ENCODE peak calls at places on chromosomes 7 and 10, in ten cellular contexts. One of them, this sample, is unnamed.

GRCh38 chr7:146937836-146938235 is 821.2 kb downstream of the CNTNAP2 start:
- DNase-seq in NCI-H446: no peak
- DNase-seq in GM20000: no peak
- DNase-seq in RKO: no peak
- DNase-seq in A549: peak
- DNase-seq in epithelial cell of esophagus: no peak
- DNase-seq in foreskin keratinocyte: no peak
- DNase-seq in mesothelial cell of epicardium: no peak
- DNase-seq in Right ventricle myocardium superior: no peak
- DNase-seq in NCI-H524: no peak
- DNase-seq in this sample: no peak

GRCh38 chr7:91264924-91265681 is 870 bp downstream of the FZD1 start:
- DNase-seq in NCI-H446: peak
- DNase-seq in epithelial cell of esophagus: peak
- DNase-seq in GM20000: peak
- DNase-seq in mesothelial cell of epicardium: peak
- DNase-seq in RKO: peak
- DNase-seq in NCI-H524: peak
- DNase-seq in foreskin keratinocyte: peak
- DNase-seq in Right ventricle myocardium superior: peak
- DNase-seq in A549: peak
- DNase-seq in this sample: no peak

GRCh38 chr7:133931053-133931452 is 196.1 kb upstream of the LRGUK start:
- DNase-seq in NCI-H524: no peak
- DNase-seq in Right ventricle myocardium superior: no peak
- DNase-seq in A549: no peak
- DNase-seq in NCI-H446: no peak
- DNase-seq in RKO: no peak
- DNase-seq in foreskin keratinocyte: peak
- DNase-seq in mesothelial cell of epicardium: no peak
- DNase-seq in GM20000: no peak
- DNase-seq in epithelial cell of esophagus: peak
- DNase-seq in this sample: no peak

GRCh38 chr7:14507617-14508016 is 394.9 kb downstream of the DGKB start:
- DNase-seq in NCI-H524: peak
- DNase-seq in RKO: peak
- DNase-seq in foreskin keratinocyte: peak
- DNase-seq in epithelial cell of esophagus: peak
- DNase-seq in A549: no peak
- DNase-seq in Right ventricle myocardium superior: no peak
- DNase-seq in mesothelial cell of epicardium: no peak
- DNase-seq in GM20000: no peak
- DNase-seq in NCI-H446: peak
- DNase-seq in this sample: no peak

GRCh38 chr10:59880976-59881510 is 25.3 kb downstream of the CCDC6 start:
- DNase-seq in GM20000: peak
- DNase-seq in NCI-H446: no peak
- DNase-seq in epithelial cell of esophagus: peak
- DNase-seq in A549: no peak
- DNase-seq in mesothelial cell of epicardium: no peak
- DNase-seq in Right ventricle myocardium superior: no peak
- DNase-seq in NCI-H524: no peak
- DNase-seq in RKO: no peak
- DNase-seq in foreskin keratinocyte: no peak
- DNase-seq in this sample: peak

GRCh38 chr10:16652154-16652553 is 130.5 kb upstream of the C1QL3 start:
- DNase-seq in NCI-H446: no peak
- DNase-seq in RKO: no peak
- DNase-seq in GM20000: no peak
- DNase-seq in NCI-H524: no peak
- DNase-seq in A549: peak
- DNase-seq in Right ventricle myocardium superior: no peak
- DNase-seq in foreskin keratinocyte: peak
- DNase-seq in mesothelial cell of epicardium: no peak
- DNase-seq in epithelial cell of esophagus: peak
- DNase-seq in this sample: no peak

GRCh38 chr10:116947838-116948529 is 57.0 kb downstream of the SHTN1 start:
- DNase-seq in mesothelial cell of epicardium: no peak
- DNase-seq in Right ventricle myocardium superior: no peak
- DNase-seq in A549: peak
- DNase-seq in NCI-H524: no peak
- DNase-seq in GM20000: no peak
- DNase-seq in epithelial cell of esophagus: peak
- DNase-seq in foreskin keratinocyte: peak
- DNase-seq in NCI-H446: no peak
- DNase-seq in RKO: peak
- DNase-seq in this sample: no peak

GRCh38 chr7:138125119-138125518 is 48.9 kb downstream of the AKR1D1 start:
- DNase-seq in foreskin keratinocyte: peak
- DNase-seq in A549: peak
- DNase-seq in epithelial cell of esophagus: peak
- DNase-seq in GM20000: no peak
- DNase-seq in NCI-H446: no peak
- DNase-seq in NCI-H524: no peak
- DNase-seq in RKO: no peak
- DNase-seq in Right ventricle myocardium superior: no peak
- DNase-seq in mesothelial cell of epicardium: no peak
- DNase-seq in this sample: no peak

GRCh38 chr7:40516376-40516775 is 381.6 kb downstream of the SUGCT start:
- DNase-seq in A549: no peak
- DNase-seq in epithelial cell of esophagus: peak
- DNase-seq in GM20000: no peak
- DNase-seq in RKO: no peak
- DNase-seq in Right ventricle myocardium superior: no peak
- DNase-seq in foreskin keratinocyte: no peak
- DNase-seq in NCI-H524: no peak
- DNase-seq in mesothelial cell of epicardium: no peak
- DNase-seq in NCI-H446: no peak
- DNase-seq in this sample: no peak

GRCh38 chr7:44065431-44066110 is at the start of gene PGAM2:
- DNase-seq in A549: no peak
- DNase-seq in NCI-H446: peak
- DNase-seq in NCI-H524: no peak
- DNase-seq in GM20000: no peak
- DNase-seq in epithelial cell of esophagus: no peak
- DNase-seq in mesothelial cell of epicardium: no peak
- DNase-seq in RKO: no peak
- DNase-seq in foreskin keratinocyte: no peak
- DNase-seq in Right ventricle myocardium superior: peak
- DNase-seq in this sample: no peak

GRCh38 chr7:102064361-102065025 is 222.2 kb upstream of the SH2B2 start:
- DNase-seq in RKO: no peak
- DNase-seq in mesothelial cell of epicardium: no peak
- DNase-seq in GM20000: no peak
- DNase-seq in Right ventricle myocardium superior: peak
- DNase-seq in epithelial cell of esophagus: peak
- DNase-seq in NCI-H524: no peak
- DNase-seq in foreskin keratinocyte: peak
- DNase-seq in A549: peak
- DNase-seq in NCI-H446: no peak
- DNase-seq in this sample: no peak

GRCh38 chr10:119251315-119251708 is 43.9 kb downstream of the GRK5 start:
- DNase-seq in GM20000: no peak
- DNase-seq in RKO: no peak
- DNase-seq in epithelial cell of esophagus: no peak
- DNase-seq in mesothelial cell of epicardium: no peak
- DNase-seq in Right ventricle myocardium superior: no peak
- DNase-seq in A549: no peak
- DNase-seq in foreskin keratinocyte: no peak
- DNase-seq in NCI-H524: no peak
- DNase-seq in NCI-H446: no peak
- DNase-seq in this sample: no peak

GRCh38 chr10:110556993-110557601 is 10.4 kb upstream of the SMC3 start:
- DNase-seq in GM20000: peak
- DNase-seq in Right ventricle myocardium superior: peak
- DNase-seq in mesothelial cell of epicardium: no peak
- DNase-seq in NCI-H524: peak
- DNase-seq in NCI-H446: peak
- DNase-seq in RKO: peak
- DNase-seq in epithelial cell of esophagus: peak
- DNase-seq in foreskin keratinocyte: no peak
- DNase-seq in A549: peak
- DNase-seq in this sample: peak

GRCh38 chr10:132163826-132164515 is 22.8 kb upstream of the DPYSL4 start:
- DNase-seq in mesothelial cell of epicardium: no peak
- DNase-seq in GM20000: no peak
- DNase-seq in epithelial cell of esophagus: no peak
- DNase-seq in NCI-H446: no peak
- DNase-seq in RKO: no peak
- DNase-seq in NCI-H524: no peak
- DNase-seq in Right ventricle myocardium superior: peak
- DNase-seq in foreskin keratinocyte: no peak
- DNase-seq in A549: no peak
- DNase-seq in this sample: no peak

GRCh38 chr7:132393789-132394261 is 182.4 kb downstream of the PLXNA4 start:
- DNase-seq in epithelial cell of esophagus: no peak
- DNase-seq in A549: no peak
- DNase-seq in GM20000: no peak
- DNase-seq in NCI-H446: peak
- DNase-seq in RKO: no peak
- DNase-seq in mesothelial cell of epicardium: no peak
- DNase-seq in Right ventricle myocardium superior: peak
- DNase-seq in NCI-H524: peak
- DNase-seq in foreskin keratinocyte: no peak
- DNase-seq in this sample: no peak

GRCh38 chr10:17175551-17175950 is 25.9 kb downstream of the TRDMT1 start:
- DNase-seq in A549: no peak
- DNase-seq in Right ventricle myocardium superior: no peak
- DNase-seq in RKO: no peak
- DNase-seq in NCI-H446: no peak
- DNase-seq in foreskin keratinocyte: no peak
- DNase-seq in epithelial cell of esophagus: peak
- DNase-seq in GM20000: no peak
- DNase-seq in NCI-H524: no peak
- DNase-seq in mesothelial cell of epicardium: no peak
- DNase-seq in this sample: no peak

GRCh38 chr7:79245623-79246249 is 207.7 kb downstream of the MAGI2 start:
- DNase-seq in epithelial cell of esophagus: no peak
- DNase-seq in Right ventricle myocardium superior: no peak
- DNase-seq in A549: no peak
- DNase-seq in foreskin keratinocyte: no peak
- DNase-seq in RKO: no peak
- DNase-seq in NCI-H446: no peak
- DNase-seq in NCI-H524: peak
- DNase-seq in mesothelial cell of epicardium: no peak
- DNase-seq in GM20000: no peak
- DNase-seq in this sample: no peak

GRCh38 chr7:34365011-34365410 is 293.0 kb upstream of the NPSR1 start:
- DNase-seq in NCI-H446: no peak
- DNase-seq in RKO: no peak
- DNase-seq in GM20000: no peak
- DNase-seq in Right ventricle myocardium superior: no peak
- DNase-seq in NCI-H524: no peak
- DNase-seq in epithelial cell of esophagus: peak
- DNase-seq in mesothelial cell of epicardium: no peak
- DNase-seq in foreskin keratinocyte: peak
- DNase-seq in A549: no peak
- DNase-seq in this sample: no peak

GRCh38 chr7:90474284-90475210 is 5.1 kb downstream of the PTTG1IP2 start:
- DNase-seq in GM20000: no peak
- DNase-seq in mesothelial cell of epicardium: no peak
- DNase-seq in RKO: peak
- DNase-seq in foreskin keratinocyte: peak
- DNase-seq in A549: no peak
- DNase-seq in Right ventricle myocardium superior: no peak
- DNase-seq in epithelial cell of esophagus: peak
- DNase-seq in NCI-H524: no peak
- DNase-seq in NCI-H446: peak
- DNase-seq in this sample: no peak

GRCh38 chr7:94060772-94061171 is 56.6 kb upstream of the BET1 start:
- DNase-seq in foreskin keratinocyte: no peak
- DNase-seq in Right ventricle myocardium superior: no peak
- DNase-seq in NCI-H446: no peak
- DNase-seq in mesothelial cell of epicardium: no peak
- DNase-seq in epithelial cell of esophagus: no peak
- DNase-seq in RKO: peak
- DNase-seq in GM20000: peak
- DNase-seq in A549: no peak
- DNase-seq in NCI-H524: no peak
- DNase-seq in this sample: no peak

GRCh38 chr10:77555591-77556212 is 81.9 kb downstream of the KCNMA1 start:
- DNase-seq in RKO: no peak
- DNase-seq in A549: no peak
- DNase-seq in foreskin keratinocyte: no peak
- DNase-seq in mesothelial cell of epicardium: no peak
- DNase-seq in GM20000: no peak
- DNase-seq in NCI-H524: no peak
- DNase-seq in epithelial cell of esophagus: no peak
- DNase-seq in NCI-H446: no peak
- DNase-seq in Right ventricle myocardium superior: no peak
- DNase-seq in this sample: no peak

GRCh38 chr7:4817178-4817905 is 41.9 kb downstream of the AP5Z1 start:
- DNase-seq in NCI-H524: no peak
- DNase-seq in Right ventricle myocardium superior: no peak
- DNase-seq in epithelial cell of esophagus: no peak
- DNase-seq in GM20000: no peak
- DNase-seq in A549: no peak
- DNase-seq in RKO: no peak
- DNase-seq in mesothelial cell of epicardium: no peak
- DNase-seq in foreskin keratinocyte: no peak
- DNase-seq in NCI-H446: no peak
- DNase-seq in this sample: no peak

GRCh38 chr10:45457487-45457886 is 83.5 kb downstream of the ALOX5 start:
- DNase-seq in NCI-H446: no peak
- DNase-seq in foreskin keratinocyte: no peak
- DNase-seq in mesothelial cell of epicardium: no peak
- DNase-seq in NCI-H524: no peak
- DNase-seq in GM20000: no peak
- DNase-seq in A549: no peak
- DNase-seq in RKO: no peak
- DNase-seq in epithelial cell of esophagus: no peak
- DNase-seq in Right ventricle myocardium superior: no peak
- DNase-seq in this sample: no peak

GRCh38 chr10:80497187-80498038 is 40.3 kb upstream of the SH2D4B start:
- DNase-seq in NCI-H524: no peak
- DNase-seq in epithelial cell of esophagus: peak
- DNase-seq in foreskin keratinocyte: no peak
- DNase-seq in A549: no peak
- DNase-seq in mesothelial cell of epicardium: no peak
- DNase-seq in Right ventricle myocardium superior: peak
- DNase-seq in RKO: no peak
- DNase-seq in GM20000: no peak
- DNase-seq in NCI-H446: peak
- DNase-seq in this sample: no peak

GRCh38 chr10:11668847-11669610 is 57.6 kb upstream of the USP6NL start:
- DNase-seq in NCI-H524: no peak
- DNase-seq in GM20000: no peak
- DNase-seq in epithelial cell of esophagus: no peak
- DNase-seq in RKO: no peak
- DNase-seq in Right ventricle myocardium superior: no peak
- DNase-seq in A549: no peak
- DNase-seq in mesothelial cell of epicardium: no peak
- DNase-seq in foreskin keratinocyte: no peak
- DNase-seq in NCI-H446: no peak
- DNase-seq in this sample: no peak

GRCh38 chr10:78849115-78849514 is 219.7 kb upstream of the ZMIZ1 start:
- DNase-seq in NCI-H524: peak
- DNase-seq in foreskin keratinocyte: no peak
- DNase-seq in RKO: no peak
- DNase-seq in GM20000: no peak
- DNase-seq in epithelial cell of esophagus: no peak
- DNase-seq in NCI-H446: no peak
- DNase-seq in A549: no peak
- DNase-seq in mesothelial cell of epicardium: peak
- DNase-seq in Right ventricle myocardium superior: no peak
- DNase-seq in this sample: no peak

GRCh38 chr7:33050425-33051318 is 11.9 kb downstream of the NT5C3A start:
- DNase-seq in RKO: peak
- DNase-seq in A549: peak
- DNase-seq in epithelial cell of esophagus: peak
- DNase-seq in GM20000: peak
- DNase-seq in mesothelial cell of epicardium: no peak
- DNase-seq in Right ventricle myocardium superior: no peak
- DNase-seq in NCI-H446: peak
- DNase-seq in NCI-H524: peak
- DNase-seq in foreskin keratinocyte: peak
- DNase-seq in this sample: peak

GRCh38 chr10:22345301-22346086 is at the start of gene SPAG6:
- DNase-seq in A549: no peak
- DNase-seq in NCI-H446: no peak
- DNase-seq in NCI-H524: peak
- DNase-seq in epithelial cell of esophagus: no peak
- DNase-seq in Right ventricle myocardium superior: peak
- DNase-seq in foreskin keratinocyte: no peak
- DNase-seq in GM20000: peak
- DNase-seq in RKO: no peak
- DNase-seq in mesothelial cell of epicardium: peak
- DNase-seq in this sample: no peak